ENCODE peak calls at places on chromosomes 16 and 17, in ten cellular contexts. Q, I, Z, O, D, F, H, J, W and E are unnamed samples.

GRCh38 chr17:27892866-27893769 is at the start of gene LYRM9:
- DNase-seq in Q (peak; percentile 87), I (peak; percentile 99), Z (peak; percentile 94), O (peak; percentile 95), D (peak; percentile 53), F (peak; percentile 95), H (peak; percentile 95), J (peak; percentile 90), W (peak; percentile 87), E (peak; percentile 98)

GRCh38 chr17:79543566-79543965 is 67.3 kb downstream of the RBFOX3 start:
- DNase-seq in Q (no peak), I (no peak), Z (peak; percentile 14), O (no peak), D (no peak), F (no peak), H (peak; percentile 25), J (no peak), W (no peak), E (no peak)

GRCh38 chr16:72404299-72404698 is 232.3 kb upstream of the PMFBP1 start:
- DNase-seq in Q (no peak), I (no peak), Z (no peak), O (no peak), D (no peak), F (no peak), H (no peak), J (no peak), W (no peak), E (no peak)

GRCh38 chr16:50068550-50068949 is 2.8 kb downstream of the HEATR3 start:
- DNase-seq in Q (no peak), I (no peak), Z (peak; percentile 44), O (no peak), D (peak; percentile 50), F (no peak), H (no peak), J (no peak), W (no peak), E (no peak)

GRCh38 chr17:64264891-64265290 is 1.8 kb upstream of the TEX2 start:
- DNase-seq in Q (no peak), I (no peak), Z (peak; percentile 71), O (no peak), D (no peak), F (no peak), H (no peak), J (no peak), W (no peak), E (no peak)

GRCh38 chr17:64411999-64412771 is 21.5 kb upstream of the PECAM1 start:
- DNase-seq in Q (no peak), I (no peak), Z (peak; percentile 100), O (no peak), D (peak; percentile 48), F (no peak), H (no peak), J (no peak), W (peak; percentile 38), E (no peak)

GRCh38 chr16:20755238-20755637 is 8.6 kb upstream of the ACSM3 start:
- DNase-seq in Q (no peak), I (no peak), Z (no peak), O (no peak), D (no peak), F (no peak), H (no peak), J (no peak), W (no peak), E (no peak)

GRCh38 chr17:73722163-73722562 is 77.9 kb upstream of the SDK2 start:
- DNase-seq in Q (no peak), I (peak; percentile 49), Z (no peak), O (peak; percentile 10), D (no peak), F (peak; percentile 8), H (no peak), J (no peak), W (no peak), E (no peak)

GRCh38 chr17:65756760-65757159 is 195.3 kb upstream of the AXIN2 start:
- DNase-seq in Q (no peak), I (no peak), Z (no peak), O (no peak), D (no peak), F (no peak), H (no peak), J (no peak), W (no peak), E (no peak)

GRCh38 chr17:37592291-37592690 is 16.9 kb downstream of the SYNRG start:
- DNase-seq in Q (no peak), I (no peak), Z (no peak), O (no peak), D (no peak), F (no peak), H (no peak), J (no peak), W (no peak), E (no peak)

GRCh38 chr16:28537964-28538732 is 626 bp downstream of the NUPR1 start:
- DNase-seq in Q (no peak), I (no peak), Z (no peak), O (no peak), D (no peak), F (no peak), H (no peak), J (no peak), W (no peak), E (no peak)

GRCh38 chr16:49494386-49495150 is 121.0 kb downstream of the C16orf78 start:
- DNase-seq in Q (no peak), I (peak; percentile 10), Z (no peak), O (no peak), D (no peak), F (no peak), H (no peak), J (no peak), W (no peak), E (no peak)

GRCh38 chr17:65531508-65532431 is 29.7 kb downstream of the AXIN2 start:
- DNase-seq in Q (no peak), I (no peak), Z (no peak), O (no peak), D (peak; percentile 52), F (no peak), H (no peak), J (no peak), W (no peak), E (peak; percentile 77)

GRCh38 chr17:680554-680953 is 34.1 kb downstream of the VPS53 start:
- DNase-seq in Q (no peak), I (no peak), Z (no peak), O (no peak), D (no peak), F (no peak), H (no peak), J (no peak), W (no peak), E (no peak)

GRCh38 chr17:41065829-41066624 is at the start of gene KRTAP2-4:
- DNase-seq in Q (no peak), I (no peak), Z (no peak), O (no peak), D (peak; percentile 99), F (no peak), H (peak; percentile 77), J (no peak), W (no peak), E (no peak)

GRCh38 chr17:33892677-33893076 is 362.4 kb upstream of the CCL2 start:
- DNase-seq in Q (no peak), I (no peak), Z (no peak), O (no peak), D (no peak), F (no peak), H (no peak), J (no peak), W (no peak), E (no peak)

GRCh38 chr17:44792276-44792675 is 33.5 kb downstream of the ADAM11 start:
- DNase-seq in Q (no peak), I (no peak), Z (no peak), O (no peak), D (peak; percentile 65), F (no peak), H (peak; percentile 52), J (no peak), W (no peak), E (no peak)